ENCODE peak calls at places on chromosomes 4 and X, in eight cellular contexts. Z, N, L, H, J, U, A and V are unnamed samples.

GRCh38 chr4:147371661-147372060 is 109.2 kb upstream of the EDNRA start:
- DNase-seq in Z (no peak), N (no peak), L (peak), H (no peak), J (no peak), U (peak), A (no peak), V (no peak)

GRCh38 chr4:141016117-141016798 is 117.0 kb downstream of the RNF150 start:
- DNase-seq in Z (no peak), N (no peak), L (no peak), H (no peak), J (no peak), U (no peak), A (no peak), V (no peak)

GRCh38 chr4:153792893-153793227 is 4.0 kb upstream of the SFRP2 start:
- DNase-seq in Z (no peak), N (no peak), L (no peak), H (peak), J (no peak), U (no peak), A (no peak), V (no peak)

GRCh38 chr4:16686195-16686594 is 212.2 kb downstream of the LDB2 start:
- DNase-seq in Z (no peak), N (no peak), L (no peak), H (no peak), J (no peak), U (peak), A (no peak), V (no peak)

GRCh38 chr4:123583043-123583442 is 186.4 kb downstream of the SPRY1 start:
- DNase-seq in Z (no peak), N (no peak), L (no peak), H (no peak), J (no peak), U (no peak), A (no peak), V (no peak)

GRCh38 chr4:106809083-106809482 is 227.0 kb downstream of the DKK2 start:
- DNase-seq in Z (no peak), N (no peak), L (peak), H (no peak), J (no peak), U (peak), A (no peak), V (no peak)

GRCh38 chr4:128653514-128654420 is 155.7 kb upstream of the JADE1 start:
- DNase-seq in Z (no peak), N (peak), L (no peak), H (no peak), J (no peak), U (no peak), A (no peak), V (no peak)

GRCh38 chr4:122666527-122667245 is 45.8 kb upstream of the IL21 start:
- DNase-seq in Z (no peak), N (no peak), L (peak), H (no peak), J (no peak), U (peak), A (no peak), V (no peak)

GRCh38 chr4:101328063-101328602 is 19.2 kb downstream of the PPP3CA start:
- DNase-seq in Z (no peak), N (no peak), L (no peak), H (no peak), J (no peak), U (no peak), A (no peak), V (no peak)

GRCh38 chrX:118271770-118272169 is 74.1 kb upstream of the WDR44 start:
- DNase-seq in Z (no peak), N (no peak), L (no peak), H (no peak), J (no peak), U (peak), A (no peak), V (no peak)
- TF ChIP-seq POLR2AphosphoS5 in Z (no peak), N (no peak), L (no peak), H (no peak), J (no peak), U (no peak), A (peak), V (no peak)

DNA sequence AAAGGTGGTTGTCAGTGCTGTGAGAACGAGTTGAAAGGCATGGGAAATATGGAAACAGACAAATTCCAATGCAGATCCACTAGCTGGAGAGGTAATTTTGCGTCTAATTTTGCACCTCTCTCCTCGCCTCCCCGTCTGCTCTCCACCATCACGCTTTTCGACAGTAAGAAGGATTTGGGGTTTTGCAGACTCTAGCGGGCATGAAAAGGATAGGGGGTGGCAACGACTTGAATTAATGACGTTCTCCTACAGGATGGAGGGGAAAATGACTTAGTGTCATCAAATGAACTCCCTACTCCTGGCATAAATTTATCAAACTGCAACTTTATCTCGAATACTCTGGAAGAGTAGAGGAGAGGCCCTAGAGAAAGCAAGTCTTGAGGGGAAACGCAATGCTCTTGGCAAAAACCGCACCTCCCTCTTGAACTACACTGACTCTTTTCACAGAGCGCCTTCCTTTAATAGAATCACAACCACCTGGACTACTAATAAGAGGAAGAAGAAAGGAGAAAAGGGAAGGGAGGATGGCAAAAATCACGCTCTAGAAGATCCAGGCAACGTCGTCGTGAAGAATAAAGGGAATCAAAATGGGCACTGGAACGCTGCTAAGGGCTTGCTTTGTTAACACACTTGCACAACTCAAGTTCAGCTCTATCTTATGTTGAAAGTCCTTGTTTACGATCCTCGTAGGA is 876 bp upstream of the SLITRK2 start:
- DNase-seq in Z (no peak), N (no peak), L (no peak), H (no peak), J (no peak), U (no peak), A (no peak), V (no peak)
- H3K4me3 ChIP-seq in Z (peak), N (no peak), L (no peak), H (no peak), J (peak), U (no peak), A (no peak), V (peak)

GRCh38 chr4:158209825-158210807 is at the start of gene TMEM144:
- DNase-seq in Z (peak), N (peak), L (peak), H (peak), J (peak), U (peak), A (peak), V (peak)
- TF ChIP-seq POLR2A in Z (no peak), N (peak), L (peak), H (no peak), J (peak), U (peak), A (peak), V (peak)

DNA sequence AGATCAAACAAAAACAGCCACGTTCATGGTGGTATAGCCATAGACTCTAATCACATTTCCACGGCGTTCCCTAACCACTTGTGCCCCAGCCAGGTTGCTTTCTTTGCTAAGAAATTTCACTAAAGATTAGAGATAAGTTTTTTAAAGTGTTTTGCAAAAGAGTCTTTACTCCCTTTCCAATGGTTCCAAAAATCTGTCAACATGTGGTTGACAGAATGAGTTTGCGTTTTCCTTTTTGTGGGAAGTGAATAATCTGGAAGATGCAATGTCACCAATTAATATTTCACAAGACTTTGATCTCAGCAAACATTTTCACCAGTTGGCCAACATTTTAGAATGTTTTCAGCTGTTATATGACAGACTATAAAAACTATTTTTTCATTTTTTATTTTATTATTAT is 35.3 kb downstream of the CXCL1 start:
- DNase-seq in Z (no peak), N (no peak), L (no peak), H (no peak), J (no peak), U (no peak), A (peak), V (no peak)
- TF ChIP-seq POLR2AphosphoS5 in Z (no peak), N (no peak), L (no peak), H (no peak), J (no peak), U (no peak), A (no peak), V (no peak)

DNA sequence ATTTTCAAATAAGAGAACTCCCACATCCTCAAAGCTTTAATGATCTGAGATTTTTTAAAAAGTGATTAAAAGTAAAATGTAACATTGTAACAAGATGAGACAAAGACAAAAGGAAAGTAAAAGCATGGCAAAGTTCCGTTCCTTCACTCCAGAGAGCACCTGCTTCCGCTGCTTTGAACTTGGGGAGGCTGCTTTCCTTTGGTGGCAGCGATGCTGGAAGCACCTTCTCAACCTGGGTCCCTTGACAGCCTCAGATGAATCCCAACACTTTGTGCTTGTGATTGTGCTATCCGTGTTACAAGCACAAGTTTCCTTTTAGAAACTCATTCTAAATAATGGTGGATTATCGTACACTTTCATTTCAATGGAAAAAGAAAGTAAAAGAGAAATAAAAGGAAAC is 59.7 kb downstream of the HADH start:
- DNase-seq in Z (no peak), N (no peak), L (no peak), H (no peak), J (no peak), U (no peak), A (no peak), V (no peak)
- H3K4me3 ChIP-seq in Z (peak), N (no peak), L (no peak), H (no peak), J (no peak), U (no peak), A (no peak), V (no peak)

DNA sequence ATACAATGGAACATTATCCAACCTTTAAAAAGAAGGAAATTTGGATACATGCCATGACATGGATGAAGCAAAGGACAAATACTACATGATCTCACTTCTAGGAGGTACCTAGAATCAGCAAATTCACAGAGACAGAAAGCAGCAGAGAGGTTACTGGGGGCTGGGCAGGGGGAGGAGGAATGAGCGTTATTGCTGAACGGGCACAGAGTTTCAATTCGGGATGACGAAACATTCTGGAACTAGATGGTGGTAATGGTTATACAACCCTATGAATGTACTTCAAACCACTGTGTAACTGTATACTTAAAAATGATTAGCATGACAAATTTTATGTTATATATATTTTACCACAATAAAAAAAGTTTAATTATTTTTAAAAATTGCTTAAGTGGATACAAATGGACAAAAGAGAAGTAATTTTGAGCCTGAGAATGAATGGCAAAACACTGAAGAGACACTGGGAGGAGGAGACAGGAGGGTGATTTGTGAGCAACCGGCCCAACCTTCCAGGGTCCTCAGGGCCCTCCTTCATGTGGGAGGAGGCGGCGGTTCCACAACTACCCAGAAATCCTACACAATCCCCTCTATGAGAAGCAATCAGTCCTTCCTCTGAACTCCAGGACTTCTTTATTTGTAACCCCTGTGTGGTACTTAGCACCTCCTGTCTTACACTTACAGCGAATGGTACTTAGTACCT is 14.1 kb downstream of the ACSL1 start:
- DNase-seq in Z (peak), N (no peak), L (no peak), H (no peak), J (peak), U (no peak), A (no peak), V (no peak)
- TF ChIP-seq POLR2A in Z (no peak), N (no peak), L (no peak), H (no peak), J (no peak), U (no peak), A (no peak), V (no peak)

GRCh38 chrX:31228415-31228832 is 156.6 kb upstream of the FTHL17 start:
- DNase-seq in Z (no peak), N (no peak), L (no peak), H (no peak), J (no peak), U (no peak), A (no peak), V (no peak)
- TF ChIP-seq POLR2AphosphoS5 in Z (no peak), N (no peak), L (no peak), H (no peak), J (no peak), U (no peak), A (no peak), V (no peak)

GRCh38 chrX:84188320-84188834 is 378 bp upstream of the RPS6KA6 start:
- DNase-seq in Z (no peak), N (peak), L (no peak), H (no peak), J (no peak), U (peak), A (no peak), V (peak)

GRCh38 chrX:84189125-84189524 is 1.1 kb upstream of the RPS6KA6 start:
- DNase-seq in Z (no peak), N (no peak), L (no peak), H (no peak), J (no peak), U (no peak), A (no peak), V (no peak)

GRCh38 chrX:84186603-84187358 is 1.2 kb downstream of the RPS6KA6 start:
- DNase-seq in Z (no peak), N (peak), L (no peak), H (no peak), J (no peak), U (peak), A (no peak), V (no peak)

GRCh38 chrX:84192006-84192405 is 4.0 kb upstream of the RPS6KA6 start:
- DNase-seq in Z (no peak), N (no peak), L (no peak), H (no peak), J (no peak), U (no peak), A (no peak), V (no peak)

DNA sequence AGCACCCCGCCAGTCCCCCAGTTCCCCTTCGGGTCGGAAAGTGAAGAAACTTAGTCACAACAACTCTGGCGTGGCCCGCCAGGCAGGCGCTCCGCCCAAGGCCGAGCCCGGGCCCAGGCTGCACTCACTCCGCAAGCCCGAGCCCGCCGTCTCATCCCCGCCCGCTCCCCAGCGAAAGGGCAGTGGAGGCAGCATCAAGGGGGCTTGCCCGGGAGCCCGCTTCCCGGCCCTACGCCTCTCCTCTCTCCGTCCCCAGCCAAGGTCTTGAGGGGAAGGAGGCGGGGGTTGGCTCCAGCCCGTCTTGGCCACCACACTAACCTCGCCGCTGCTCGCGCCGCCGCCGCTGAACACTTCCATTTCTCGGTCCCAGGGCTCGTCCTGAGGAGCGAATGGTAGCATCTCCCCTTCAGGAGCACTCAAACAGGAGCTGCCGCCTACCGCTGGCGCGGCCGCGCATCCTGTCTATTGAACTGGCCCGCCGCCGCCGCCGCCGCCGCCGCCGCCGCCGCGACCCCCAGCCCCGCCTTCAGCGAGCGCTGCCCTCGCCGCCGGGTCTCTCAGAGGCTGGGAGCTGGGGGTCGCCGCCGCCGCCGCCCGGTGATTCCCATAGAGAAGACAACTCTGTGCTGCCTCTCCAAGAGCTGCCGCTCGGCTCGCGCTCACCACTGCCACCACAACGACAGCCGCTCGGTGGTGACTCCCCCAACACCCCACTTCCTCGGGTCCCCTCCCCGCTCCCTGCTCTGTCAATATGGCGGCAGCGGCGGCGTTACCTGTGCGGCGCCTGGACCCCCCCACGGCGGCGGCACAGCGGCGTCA is at the start of gene RPS6KA6:
- DNase-seq in Z (peak), N (peak), L (no peak), H (peak), J (peak), U (peak), A (no peak), V (peak)
- H3K4me3 ChIP-seq in Z (peak), N (peak), L (no peak), H (peak), J (peak), U (peak), A (no peak), V (peak)